ENCODE peak calls at places on chromosomes 7 and 10, in nine cellular contexts. One of them, this sample, is unnamed.

GRCh38 chr10:132149261-132149660 is 37.5 kb upstream of the DPYSL4 start:
- DNase-seq in progenitor cell of endocrine pancreas: no peak
- DNase-seq in GM20000: no peak
- DNase-seq in neural crest cell: no peak
- DNase-seq in AG10803: no peak
- DNase-seq in kidney epithelial cell: no peak
- DNase-seq in cardiac fibroblast: no peak
- DNase-seq in Peyer's patch: no peak
- DNase-seq in cardiac muscle cell: no peak
- DNase-seq in this sample: peak; percentile 67

GRCh38 chr7:1368682-1369571 is 90.3 kb downstream of the MICALL2 start:
- DNase-seq in cardiac muscle cell: peak; percentile 79
- DNase-seq in neural crest cell: peak; percentile 82
- DNase-seq in GM20000: peak; percentile 73
- DNase-seq in cardiac fibroblast: no peak
- DNase-seq in Peyer's patch: no peak
- DNase-seq in kidney epithelial cell: no peak
- DNase-seq in progenitor cell of endocrine pancreas: peak; percentile 39
- DNase-seq in AG10803: no peak
- DNase-seq in this sample: peak; percentile 75

GRCh38 chr10:1292611-1293021 is 236.4 kb downstream of the WDR37 start:
- DNase-seq in GM20000: no peak
- DNase-seq in neural crest cell: no peak
- DNase-seq in Peyer's patch: no peak
- DNase-seq in AG10803: no peak
- DNase-seq in kidney epithelial cell: no peak
- DNase-seq in cardiac fibroblast: no peak
- DNase-seq in cardiac muscle cell: no peak
- DNase-seq in progenitor cell of endocrine pancreas: no peak
- DNase-seq in this sample: no peak

GRCh38 chr7:19928247-19928646 is 154.8 kb upstream of the TMEM196 start:
- DNase-seq in kidney epithelial cell: no peak
- DNase-seq in Peyer's patch: no peak
- DNase-seq in AG10803: no peak
- DNase-seq in cardiac muscle cell: no peak
- DNase-seq in cardiac fibroblast: no peak
- DNase-seq in neural crest cell: no peak
- DNase-seq in progenitor cell of endocrine pancreas: no peak
- DNase-seq in GM20000: peak; percentile 42
- DNase-seq in this sample: no peak

GRCh38 chr10:124318076-124318475 is 100.6 kb downstream of the OAT start:
- DNase-seq in progenitor cell of endocrine pancreas: no peak
- DNase-seq in kidney epithelial cell: no peak
- DNase-seq in Peyer's patch: no peak
- DNase-seq in GM20000: no peak
- DNase-seq in AG10803: no peak
- DNase-seq in cardiac muscle cell: no peak
- DNase-seq in neural crest cell: no peak
- DNase-seq in cardiac fibroblast: no peak
- DNase-seq in this sample: peak; percentile 59

GRCh38 chr10:122336332-122336731 is 38.2 kb upstream of the PLEKHA1 start:
- DNase-seq in Peyer's patch: no peak
- DNase-seq in GM20000: no peak
- DNase-seq in progenitor cell of endocrine pancreas: no peak
- DNase-seq in neural crest cell: no peak
- DNase-seq in cardiac fibroblast: no peak
- DNase-seq in kidney epithelial cell: no peak
- DNase-seq in AG10803: no peak
- DNase-seq in cardiac muscle cell: no peak
- DNase-seq in this sample: no peak

GRCh38 chr10:35561670-35562069 is 43.5 kb upstream of the GJD4 start:
- DNase-seq in Peyer's patch: no peak
- DNase-seq in AG10803: no peak
- DNase-seq in cardiac muscle cell: no peak
- DNase-seq in neural crest cell: no peak
- DNase-seq in kidney epithelial cell: no peak
- DNase-seq in cardiac fibroblast: no peak
- DNase-seq in GM20000: no peak
- DNase-seq in progenitor cell of endocrine pancreas: no peak
- DNase-seq in this sample: no peak

GRCh38 chr7:159039716-159040115 is 105.0 kb downstream of the VIPR2 start:
- DNase-seq in AG10803: no peak
- DNase-seq in GM20000: no peak
- DNase-seq in Peyer's patch: no peak
- DNase-seq in cardiac muscle cell: no peak
- DNase-seq in neural crest cell: no peak
- DNase-seq in progenitor cell of endocrine pancreas: no peak
- DNase-seq in kidney epithelial cell: no peak
- DNase-seq in cardiac fibroblast: no peak
- DNase-seq in this sample: no peak

GRCh38 chr7:100156331-100157068 is 2.0 kb downstream of the TRAPPC14 start:
- DNase-seq in progenitor cell of endocrine pancreas: no peak
- DNase-seq in Peyer's patch: no peak
- DNase-seq in cardiac fibroblast: no peak
- DNase-seq in kidney epithelial cell: no peak
- DNase-seq in GM20000: peak; percentile 47
- DNase-seq in cardiac muscle cell: no peak
- DNase-seq in AG10803: no peak
- DNase-seq in neural crest cell: no peak
- DNase-seq in this sample: no peak

GRCh38 chr10:35339946-35340345 is 3.6 kb downstream of the CCNY start:
- DNase-seq in AG10803: no peak
- DNase-seq in kidney epithelial cell: no peak
- DNase-seq in Peyer's patch: no peak
- DNase-seq in cardiac fibroblast: no peak
- DNase-seq in GM20000: peak; percentile 39
- DNase-seq in cardiac muscle cell: no peak
- DNase-seq in neural crest cell: no peak
- DNase-seq in progenitor cell of endocrine pancreas: no peak
- DNase-seq in this sample: no peak

GRCh38 chr10:818010-818409 is 113.5 kb downstream of the LARP4B start:
- DNase-seq in kidney epithelial cell: no peak
- DNase-seq in progenitor cell of endocrine pancreas: no peak
- DNase-seq in neural crest cell: no peak
- DNase-seq in cardiac muscle cell: no peak
- DNase-seq in cardiac fibroblast: no peak
- DNase-seq in GM20000: no peak
- DNase-seq in AG10803: peak; percentile 54
- DNase-seq in Peyer's patch: no peak
- DNase-seq in this sample: no peak

GRCh38 chr7:151700621-151701185 is 176.2 kb downstream of the PRKAG2 start:
- DNase-seq in progenitor cell of endocrine pancreas: no peak
- DNase-seq in AG10803: peak; percentile 70
- DNase-seq in cardiac fibroblast: peak; percentile 55
- DNase-seq in Peyer's patch: no peak
- DNase-seq in kidney epithelial cell: peak; percentile 61
- DNase-seq in cardiac muscle cell: no peak
- DNase-seq in GM20000: no peak
- DNase-seq in neural crest cell: no peak
- DNase-seq in this sample: no peak
- TF ChIP-seq CTCF in progenitor cell of endocrine pancreas: no peak
- TF ChIP-seq CTCF in AG10803: no peak
- TF ChIP-seq CTCF in cardiac fibroblast: no peak
- TF ChIP-seq CTCF in Peyer's patch: no peak
- TF ChIP-seq CTCF in kidney epithelial cell: no peak
- TF ChIP-seq CTCF in cardiac muscle cell: no peak
- TF ChIP-seq CTCF in GM20000: no peak
- TF ChIP-seq CTCF in neural crest cell: no peak
- TF ChIP-seq CTCF in this sample: no peak

DNA sequence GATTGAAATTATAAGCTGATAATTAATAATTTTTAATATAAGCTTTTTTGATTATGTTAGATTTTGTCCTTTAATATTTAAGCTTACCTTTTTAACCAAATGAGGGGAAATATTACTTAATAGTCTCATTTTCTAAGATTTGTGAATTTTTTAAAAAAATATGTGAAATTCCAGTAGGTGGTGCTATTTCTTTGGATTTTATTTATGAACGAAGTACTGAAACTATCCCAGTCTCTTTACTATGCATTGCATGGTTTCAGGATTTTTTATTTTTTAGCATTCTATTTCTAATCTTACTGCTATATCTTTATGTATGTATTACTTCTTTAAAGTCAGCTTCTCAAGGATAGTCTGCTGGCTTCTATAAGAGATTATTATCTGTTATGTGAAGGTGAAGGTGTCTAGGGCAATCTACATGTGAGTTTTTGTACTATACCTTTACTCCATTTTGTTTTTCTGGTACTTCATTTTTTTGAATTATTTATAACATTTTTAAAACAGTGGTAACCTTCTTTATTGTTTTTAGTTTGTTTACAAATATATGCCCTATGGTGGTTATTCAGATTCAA is 78.3 kb downstream of the ATRNL1 start:
- DNase-seq in Peyer's patch: no peak
- DNase-seq in cardiac muscle cell: no peak
- DNase-seq in neural crest cell: no peak
- DNase-seq in cardiac fibroblast: peak; percentile 18
- DNase-seq in AG10803: peak; percentile 12
- DNase-seq in kidney epithelial cell: no peak
- DNase-seq in progenitor cell of endocrine pancreas: no peak
- DNase-seq in GM20000: no peak
- DNase-seq in this sample: no peak
- TF ChIP-seq CTCF in Peyer's patch: peak; percentile 5
- TF ChIP-seq CTCF in cardiac muscle cell: peak; percentile 35
- TF ChIP-seq CTCF in neural crest cell: peak; percentile 73
- TF ChIP-seq CTCF in cardiac fibroblast: peak; percentile 26
- TF ChIP-seq CTCF in AG10803: peak; percentile 52
- TF ChIP-seq CTCF in kidney epithelial cell: peak; percentile 36
- TF ChIP-seq CTCF in progenitor cell of endocrine pancreas: peak; percentile 71
- TF ChIP-seq CTCF in GM20000: peak; percentile 2
- TF ChIP-seq CTCF in this sample: peak; percentile 86

GRCh38 chr7:46658281-46658680 is 737.2 kb upstream of the IGFBP3 start:
- DNase-seq in kidney epithelial cell: no peak
- DNase-seq in Peyer's patch: no peak
- DNase-seq in AG10803: peak; percentile 15
- DNase-seq in progenitor cell of endocrine pancreas: no peak
- DNase-seq in cardiac fibroblast: no peak
- DNase-seq in GM20000: no peak
- DNase-seq in cardiac muscle cell: no peak
- DNase-seq in neural crest cell: no peak
- DNase-seq in this sample: no peak

GRCh38 chr7:46651561-46652088 is 730.6 kb upstream of the IGFBP3 start:
- DNase-seq in Peyer's patch: no peak
- DNase-seq in kidney epithelial cell: peak; percentile 63
- DNase-seq in cardiac fibroblast: no peak
- DNase-seq in AG10803: no peak
- DNase-seq in neural crest cell: no peak
- DNase-seq in GM20000: no peak
- DNase-seq in progenitor cell of endocrine pancreas: no peak
- DNase-seq in cardiac muscle cell: peak; percentile 9
- DNase-seq in this sample: no peak

GRCh38 chr7:46652317-46652716 is 731.2 kb upstream of the IGFBP3 start:
- DNase-seq in Peyer's patch: no peak
- DNase-seq in GM20000: no peak
- DNase-seq in neural crest cell: no peak
- DNase-seq in cardiac muscle cell: no peak
- DNase-seq in kidney epithelial cell: no peak
- DNase-seq in progenitor cell of endocrine pancreas: no peak
- DNase-seq in cardiac fibroblast: no peak
- DNase-seq in AG10803: no peak
- DNase-seq in this sample: no peak

GRCh38 chr7:46653848-46654247 is 732.8 kb upstream of the IGFBP3 start:
- DNase-seq in neural crest cell: no peak
- DNase-seq in GM20000: no peak
- DNase-seq in AG10803: no peak
- DNase-seq in cardiac muscle cell: no peak
- DNase-seq in Peyer's patch: no peak
- DNase-seq in progenitor cell of endocrine pancreas: no peak
- DNase-seq in cardiac fibroblast: no peak
- DNase-seq in kidney epithelial cell: no peak
- DNase-seq in this sample: no peak

DNA sequence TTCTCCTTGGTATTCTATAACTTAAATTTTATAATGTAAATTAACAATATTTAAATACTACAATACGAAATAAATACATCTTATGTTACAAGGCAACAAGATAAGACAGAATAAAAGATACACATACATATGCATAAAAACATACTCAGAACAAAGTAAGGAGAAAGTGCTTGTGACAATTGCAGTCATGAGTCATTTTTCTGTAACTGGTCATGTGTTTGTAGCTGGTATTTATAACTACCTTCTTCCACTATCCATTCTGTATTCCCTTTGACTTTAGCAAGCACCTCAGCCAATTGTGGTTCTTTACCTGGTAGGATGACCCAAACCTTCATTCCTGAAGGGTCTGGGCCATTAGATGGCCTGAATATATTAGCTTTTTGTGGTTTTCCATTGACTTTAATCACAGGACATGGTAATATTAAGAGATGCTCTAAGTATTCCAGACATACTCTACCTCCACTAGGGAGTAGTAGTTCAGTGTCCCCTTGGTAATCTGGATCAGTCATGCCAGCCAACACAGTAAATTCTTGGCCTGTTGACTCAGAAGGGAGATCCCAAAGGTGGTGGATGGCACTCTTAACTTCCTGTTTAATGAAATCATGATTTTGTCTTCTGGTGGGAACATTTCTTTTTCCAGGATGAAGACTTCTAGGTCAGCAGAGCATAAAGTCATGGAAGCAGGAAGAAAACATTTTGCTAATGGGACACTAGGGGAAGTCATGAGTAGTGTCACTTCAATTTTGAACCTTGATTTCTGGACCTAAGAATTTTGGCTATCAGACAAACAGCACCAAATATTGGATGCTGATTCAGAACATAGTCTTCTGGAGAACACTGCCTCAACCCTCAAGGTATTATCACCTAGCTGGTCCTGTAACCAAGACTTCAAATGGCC is 733.7 kb upstream of the IGFBP3 start:
- DNase-seq in neural crest cell: no peak
- DNase-seq in Peyer's patch: no peak
- DNase-seq in GM20000: no peak
- DNase-seq in cardiac fibroblast: no peak
- DNase-seq in AG10803: peak; percentile 15
- DNase-seq in cardiac muscle cell: no peak
- DNase-seq in progenitor cell of endocrine pancreas: no peak
- DNase-seq in kidney epithelial cell: peak; percentile 63
- DNase-seq in this sample: no peak
- TF ChIP-seq CTCF in neural crest cell: no peak
- TF ChIP-seq CTCF in Peyer's patch: no peak
- TF ChIP-seq CTCF in GM20000: no peak
- TF ChIP-seq CTCF in cardiac fibroblast: no peak
- TF ChIP-seq CTCF in AG10803: no peak
- TF ChIP-seq CTCF in cardiac muscle cell: no peak
- TF ChIP-seq CTCF in progenitor cell of endocrine pancreas: no peak
- TF ChIP-seq CTCF in kidney epithelial cell: peak; percentile 11
- TF ChIP-seq CTCF in this sample: peak; percentile 36

DNA sequence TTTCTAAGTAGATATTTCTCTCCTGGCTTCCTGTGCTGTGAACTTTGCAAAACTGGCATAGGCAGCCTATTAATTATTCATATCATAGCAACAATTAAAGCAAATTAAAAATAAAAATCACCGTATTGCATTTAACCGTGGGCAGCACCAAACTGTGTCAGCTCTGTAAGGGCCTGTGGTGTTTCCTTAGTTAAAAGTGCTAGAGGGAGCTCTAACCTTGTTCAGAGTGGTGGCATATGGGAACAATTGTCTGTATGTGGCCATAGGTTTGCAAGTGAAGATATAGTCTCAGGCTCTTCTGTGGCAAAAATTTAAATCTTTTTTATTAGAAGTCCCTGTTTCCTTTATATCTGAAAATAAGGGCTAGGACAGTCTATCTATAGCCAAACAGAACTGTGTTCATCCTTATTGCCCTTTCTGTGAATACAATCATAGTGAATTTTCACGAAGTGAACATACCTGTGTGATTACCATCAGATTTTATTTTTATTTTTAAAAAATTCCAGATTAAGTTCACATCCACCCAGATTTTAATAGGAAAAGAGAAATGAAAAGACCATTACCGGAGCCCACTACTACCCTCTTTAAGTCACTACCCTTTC is 92.6 kb downstream of the POLL start:
- DNase-seq in GM20000: peak; percentile 16
- DNase-seq in cardiac muscle cell: peak; percentile 23
- DNase-seq in kidney epithelial cell: no peak
- DNase-seq in neural crest cell: no peak
- DNase-seq in AG10803: peak; percentile 9
- DNase-seq in progenitor cell of endocrine pancreas: no peak
- DNase-seq in Peyer's patch: no peak
- DNase-seq in cardiac fibroblast: peak; percentile 26
- DNase-seq in this sample: no peak
- TF ChIP-seq CTCF in GM20000: peak; percentile 22
- TF ChIP-seq CTCF in cardiac muscle cell: peak; percentile 34
- TF ChIP-seq CTCF in kidney epithelial cell: peak; percentile 39
- TF ChIP-seq CTCF in neural crest cell: peak; percentile 45
- TF ChIP-seq CTCF in AG10803: peak; percentile 30
- TF ChIP-seq CTCF in progenitor cell of endocrine pancreas: peak; percentile 31
- TF ChIP-seq CTCF in Peyer's patch: no peak
- TF ChIP-seq CTCF in cardiac fibroblast: no peak
- TF ChIP-seq CTCF in this sample: peak; percentile 69